ENCODE peak calls at places on chromosomes 2 and 18, in seven cellular contexts. T is iPS DF 6.9, P is cardiac septum, I is HEK293T, H is choroid plexus epithelial cell, W is A549, B is memory B cell. F is an unnamed sample.

GRCh38 chr2:223563462-223563861 is 38.7 kb downstream of the SCG2 start:
- DNase-seq in T (no peak), P (no peak), I (peak; percentile 18), H (peak; percentile 81), W (peak; percentile 82), B (no peak), F (peak; percentile 27)

GRCh38 chr2:96637385-96638143 is 548 bp downstream of the KANSL3 start:
- DNase-seq in T (peak; percentile 11), P (peak; percentile 97), I (peak; percentile 83), H (peak; percentile 88), W (peak; percentile 47), B (peak; percentile 74), F (peak; percentile 84)

GRCh38 chr2:16242906-16243305 is 302.6 kb downstream of the MYCN start:
- DNase-seq in T (no peak), P (no peak), I (no peak), H (no peak), W (no peak), B (no peak), F (no peak)

GRCh38 chr18:39841133-39842041 is 2113.6 kb upstream of the PIK3C3 start:
- DNase-seq in T (peak; percentile 54), P (no peak), I (peak; percentile 83), H (peak; percentile 92), W (peak; percentile 28), B (no peak), F (no peak)

GRCh38 chr2:16140771-16141640 is 200.7 kb downstream of the MYCN start:
- DNase-seq in T (no peak), P (no peak), I (no peak), H (no peak), W (no peak), B (no peak), F (no peak)

GRCh38 chr2:27843992-27844391 is 46.2 kb downstream of the RBKS start:
- DNase-seq in T (no peak), P (no peak), I (no peak), H (no peak), W (no peak), B (no peak), F (no peak)

GRCh38 chr2:240920783-240921231 is 14.7 kb downstream of the CROCC2 start:
- DNase-seq in T (no peak), P (peak; percentile 71), I (no peak), H (no peak), W (no peak), B (no peak), F (no peak)

GRCh38 chr18:30730915-30731314 is 311.6 kb downstream of the DSC3 start:
- DNase-seq in T (no peak), P (no peak), I (no peak), H (no peak), W (no peak), B (no peak), F (no peak)

GRCh38 chr2:205527801-205528200 is 154.5 kb upstream of the NRP2 start:
- DNase-seq in T (no peak), P (no peak), I (no peak), H (no peak), W (no peak), B (no peak), F (no peak)

GRCh38 chr2:210318891-210319290 is 3.9 kb upstream of the MYL1 start:
- DNase-seq in T (no peak), P (no peak), I (no peak), H (peak; percentile 2), W (no peak), B (no peak), F (no peak)

GRCh38 chr2:55155764-55156221 is 76.3 kb downstream of the CLHC1 start:
- DNase-seq in T (no peak), P (no peak), I (no peak), H (peak; percentile 62), W (no peak), B (no peak), F (no peak)

GRCh38 chr2:8119782-8120551 is 561.9 kb upstream of the ID2 start:
- DNase-seq in T (no peak), P (no peak), I (no peak), H (peak; percentile 56), W (no peak), B (no peak), F (no peak)

GRCh38 chr18:27428716-27429475 is 243.8 kb upstream of the CHST9 start:
- DNase-seq in T (no peak), P (no peak), I (no peak), H (no peak), W (no peak), B (no peak), F (no peak)

GRCh38 chr2:234679151-234679765 is 182.4 kb upstream of the ARL4C start:
- DNase-seq in T (no peak), P (no peak), I (no peak), H (no peak), W (no peak), B (no peak), F (no peak)

GRCh38 chr2:68206779-68207178 is 45.6 kb downstream of the PPP3R1 start:
- DNase-seq in T (no peak), P (no peak), I (no peak), H (no peak), W (no peak), B (no peak), F (no peak)

GRCh38 chr2:80393996-80394395 is 89.4 kb upstream of the LRRTM1 start:
- DNase-seq in T (no peak), P (no peak), I (no peak), H (no peak), W (no peak), B (no peak), F (no peak)

GRCh38 chr2:26346454-26347053 is at the start of gene ADGRF3:
- DNase-seq in T (no peak), P (peak; percentile 87), I (peak; percentile 37), H (peak; percentile 56), W (no peak), B (peak; percentile 45), F (no peak)

GRCh38 chr2:10909050-10909995 is 2.4 kb upstream of the KCNF1 start:
- DNase-seq in T (no peak), P (peak; percentile 71), I (peak; percentile 67), H (peak; percentile 10), W (peak; percentile 50), B (no peak), F (no peak)

GRCh38 chr2:15786003-15786654 is 154.2 kb upstream of the MYCN start:
- DNase-seq in T (no peak), P (peak; percentile 50), I (no peak), H (no peak), W (no peak), B (no peak), F (no peak)